ENCODE peak calls at places on chromosomes 1 and 21, in seven cellular contexts. B is tibial nerve, J is heart left ventricle, Z is ovary, A is transverse colon, I is adrenal gland, S is IMR-90. H is an unnamed sample.

GRCh38 chr1:58157281-58157680 is 389.2 kb downstream of the OMA1 start:
- DNase-seq in B (no peak), J (no peak), Z (no peak), A (no peak), I (no peak), S (no peak), H (no peak)

GRCh38 chr1:33143698-33144097 is 38.1 kb downstream of the TRIM62 start:
- DNase-seq in B (no peak), J (no peak), Z (no peak), A (no peak), I (no peak), S (peak; percentile 95), H (no peak)

GRCh38 chr1:64029037-64029436 is 174.4 kb upstream of the UBE2U start:
- DNase-seq in B (no peak), J (no peak), Z (no peak), A (no peak), I (no peak), S (no peak), H (no peak)

GRCh38 chr21:20443558-20444155 is 554.6 kb upstream of the NCAM2 start:
- DNase-seq in B (no peak), J (no peak), Z (no peak), A (no peak), I (no peak), S (no peak), H (no peak)

GRCh38 chr21:25984538-25984937 is 186.0 kb downstream of the APP start:
- DNase-seq in B (no peak), J (no peak), Z (no peak), A (no peak), I (no peak), S (no peak), H (no peak)

GRCh38 chr1:108828074-108828961 is 28.6 kb downstream of the AKNAD1 start:
- DNase-seq in B (peak; percentile 76), J (peak; percentile 79), Z (peak; percentile 69), A (peak; percentile 84), I (peak; percentile 67), S (peak; percentile 85), H (peak; percentile 89)

GRCh38 chr1:36366091-36366661 is 19.5 kb downstream of the STK40 start:
- DNase-seq in B (no peak), J (peak; percentile 89), Z (peak; percentile 64), A (no peak), I (no peak), S (peak; percentile 75), H (peak; percentile 47)

GRCh38 chr1:228457396-228458176 is 29.6 kb upstream of the RNF187 start:
- DNase-seq in B (peak; percentile 75), J (peak; percentile 87), Z (peak; percentile 82), A (peak; percentile 86), I (peak; percentile 94), S (peak; percentile 99), H (peak; percentile 97)

GRCh38 chr1:51189421-51190073 is 46.5 kb upstream of the RNF11 start:
- DNase-seq in B (no peak), J (no peak), Z (peak; percentile 47), A (peak; percentile 31), I (peak; percentile 35), S (peak; percentile 79), H (peak; percentile 42)

GRCh38 chr1:117757668-117758067 is 151.8 kb downstream of the TENT5C start:
- DNase-seq in B (no peak), J (no peak), Z (no peak), A (no peak), I (no peak), S (peak; percentile 81), H (no peak)

GRCh38 chr1:100265562-100265930 is 470 bp upstream of the RTCA start:
- DNase-seq in B (no peak), J (no peak), Z (peak; percentile 26), A (peak; percentile 13), I (no peak), S (peak; percentile 38), H (no peak)

GRCh38 chr1:174191255-174191906 is 32.1 kb downstream of the RABGAP1L start:
- DNase-seq in B (no peak), J (no peak), Z (no peak), A (no peak), I (no peak), S (peak; percentile 56), H (no peak)

GRCh38 chr21:27371065-27371464 is 404.2 kb upstream of the ADAMTS5 start:
- DNase-seq in B (no peak), J (no peak), Z (no peak), A (no peak), I (peak; percentile 59), S (no peak), H (no peak)

GRCh38 chr1:19028110-19028509 is 71.6 kb upstream of the IFFO2 start:
- DNase-seq in B (no peak), J (no peak), Z (no peak), A (no peak), I (no peak), S (no peak), H (no peak)

GRCh38 chr1:51268675-51269033 is 32.6 kb downstream of the RNF11 start:
- DNase-seq in B (no peak), J (no peak), Z (no peak), A (no peak), I (peak; percentile 38), S (no peak), H (no peak)

GRCh38 chr1:77671836-77672235 is 10.6 kb downstream of the ZZZ3 start:
- DNase-seq in B (no peak), J (no peak), Z (no peak), A (no peak), I (no peak), S (peak; percentile 53), H (no peak)

GRCh38 chr1:156796340-156797097 is 20.1 kb downstream of the SH2D2A start:
- DNase-seq in B (no peak), J (no peak), Z (no peak), A (peak; percentile 21), I (no peak), S (no peak), H (no peak)

GRCh38 chr1:92274939-92275338 is 23.8 kb downstream of the GLMN start:
- DNase-seq in B (no peak), J (no peak), Z (no peak), A (no peak), I (no peak), S (peak; percentile 54), H (no peak)

GRCh38 chr1:81032973-81033425 is 767.7 kb upstream of the ADGRL2 start:
- DNase-seq in B (no peak), J (no peak), Z (no peak), A (no peak), I (no peak), S (no peak), H (no peak)

GRCh38 chr1:30900931-30901560 is 7.5 kb downstream of the SDC3 start:
- DNase-seq in B (no peak), J (peak; percentile 20), Z (no peak), A (no peak), I (no peak), S (no peak), H (no peak)

GRCh38 chr1:37890378-37891014 is 31.1 kb upstream of the MTF1 start:
- DNase-seq in B (no peak), J (no peak), Z (no peak), A (no peak), I (no peak), S (peak; percentile 43), H (no peak)

GRCh38 chr1:9629445-9630201 is 21.9 kb upstream of the PIK3CD start:
- DNase-seq in B (no peak), J (peak; percentile 64), Z (peak; percentile 70), A (peak; percentile 67), I (peak; percentile 45), S (no peak), H (peak; percentile 52)

GRCh38 chr1:175471039-175471800 is 272.2 kb downstream of the TNR start:
- DNase-seq in B (no peak), J (no peak), Z (no peak), A (no peak), I (no peak), S (no peak), H (no peak)

GRCh38 chr21:25809013-25809412 is 74.2 kb downstream of the GABPA start:
- DNase-seq in B (no peak), J (no peak), Z (no peak), A (no peak), I (no peak), S (peak; percentile 19), H (no peak)

GRCh38 chr1:44485229-44485932 is 80.3 kb downstream of the RNF220 start:
- DNase-seq in B (no peak), J (no peak), Z (no peak), A (no peak), I (peak; percentile 16), S (peak; percentile 79), H (no peak)

GRCh38 chr1:225770586-225771248 is 6.9 kb upstream of the SRP9 start:
- DNase-seq in B (no peak), J (no peak), Z (no peak), A (no peak), I (no peak), S (no peak), H (no peak)

GRCh38 chr1:178534137-178534868 is 21.4 kb downstream of the TEX35 start:
- DNase-seq in B (no peak), J (no peak), Z (no peak), A (no peak), I (no peak), S (no peak), H (no peak)

GRCh38 chr1:111895456-111895855 is 94.0 kb downstream of the KCND3 start:
- DNase-seq in B (no peak), J (no peak), Z (no peak), A (no peak), I (no peak), S (peak; percentile 3), H (no peak)

GRCh38 chr1:51421961-51422360 is 91.6 kb upstream of the TTC39A start:
- DNase-seq in B (no peak), J (no peak), Z (no peak), A (no peak), I (no peak), S (peak; percentile 82), H (no peak)

GRCh38 chr1:19009882-19010321 is 53.4 kb upstream of the IFFO2 start:
- DNase-seq in B (no peak), J (no peak), Z (no peak), A (no peak), I (peak; percentile 63), S (peak; percentile 93), H (no peak)

GRCh38 chr1:236794585-236795034 is 482 bp upstream of the MTR start:
- DNase-seq in B (no peak), J (no peak), Z (no peak), A (no peak), I (no peak), S (no peak), H (no peak)
- TF ChIP-seq POLR2A in B (no peak), J (no peak), Z (no peak), A (no peak), I (no peak), S (no peak), H (no peak)

GRCh38 chr1:246647113-246647512 is 77.1 kb upstream of the SCCPDH start:
- DNase-seq in B (no peak), J (peak; percentile 74), Z (no peak), A (peak; percentile 24), I (no peak), S (peak; percentile 71), H (peak; percentile 51)
- TF ChIP-seq CTCF in B (peak; percentile 24), J (peak; percentile 41), Z (no peak), A (peak; percentile 43), I (no peak), S (peak; percentile 57), H (no peak)

GRCh38 chr1:12128120-12128519 is 38.7 kb upstream of the TNFRSF1B start:
- DNase-seq in B (no peak), J (no peak), Z (no peak), A (no peak), I (no peak), S (no peak), H (no peak)
- TF ChIP-seq POLR2A in B (no peak), J (no peak), Z (no peak), A (no peak), I (no peak), S (no peak), H (no peak)

GRCh38 chr1:203663294-203663693 is 36.7 kb downstream of the ATP2B4 start:
- DNase-seq in B (no peak), J (no peak), Z (no peak), A (no peak), I (no peak), S (peak; percentile 98), H (no peak)
- TF ChIP-seq CTCF in B (no peak), J (no peak), Z (no peak), A (no peak), I (no peak), S (peak; percentile 28), H (no peak)